ENCODE peak calls at places on chromosomes 3 and 15, in six cellular contexts. U is effector CD4-positive, alpha-beta T cell; G is SK-N-DZ; R is activated gamma-delta T cell treated with Interleukin-2 at 50 U/mL for 16 hours; I is GM10248; D is NCI-H2081. N is an unnamed sample.

GRCh38 chr3:159817571-159817970 is 171.1 kb upstream of the IL12A start:
- DNase-seq in U (no peak), D (no peak), G (no peak), I (no peak), R (no peak), N (no peak)

GRCh38 chr15:60972301-60972700 is 256.8 kb downstream of the RORA start:
- DNase-seq in D (no peak), R (no peak), I (no peak), U (no peak), G (no peak), N (no peak)

GRCh38 chr3:195522254-195523023 is 20.7 kb downstream of the PPP1R2 start:
- DNase-seq in I (peak), R (peak), U (peak), D (peak), G (peak), N (peak)

GRCh38 chr3:109234300-109234699 is 82.0 kb downstream of the DPPA2 start:
- DNase-seq in I (no peak), R (no peak), D (no peak), U (no peak), G (peak), N (no peak)

GRCh38 chr3:69141313-69141712 is 18.9 kb upstream of the LMOD3 start:
- DNase-seq in I (no peak), D (no peak), R (no peak), G (no peak), U (no peak), N (no peak)

GRCh38 chr3:127549826-127550487 is 40.6 kb downstream of the TPRA1 start:
- DNase-seq in R (no peak), I (no peak), G (no peak), D (no peak), U (no peak), N (no peak)

GRCh38 chr3:197368821-197369220 is 70.4 kb upstream of the DLG1 start:
- DNase-seq in I (no peak), G (no peak), R (no peak), U (no peak), D (no peak), N (no peak)

GRCh38 chr15:76196949-76197315 is 114.3 kb downstream of the ETFA start:
- DNase-seq in G (no peak), D (no peak), U (no peak), I (no peak), R (no peak), N (no peak)

GRCh38 chr3:168249539-168250414 is 154.1 kb upstream of the GOLIM4 start:
- DNase-seq in D (peak), U (no peak), G (peak), R (no peak), I (peak), N (no peak)

GRCh38 chr3:43015572-43016512 is 36.7 kb downstream of the GASK1A start:
- DNase-seq in I (no peak), R (no peak), G (no peak), U (no peak), D (no peak), N (no peak)

GRCh38 chr3:170953736-170954135 is 45.3 kb upstream of the EIF5A2 start:
- DNase-seq in D (no peak), G (no peak), R (no peak), U (no peak), I (no peak), N (no peak)

GRCh38 chr3:151283907-151284461 is 5.6 kb upstream of the P2RY14 start:
- DNase-seq in R (no peak), G (no peak), U (no peak), D (no peak), I (no peak), N (no peak)

GRCh38 chr15:64464271-64465005 is 4.1 kb downstream of the ZNF609 start:
- DNase-seq in U (no peak), R (peak), D (peak), I (no peak), G (no peak), N (no peak)

GRCh38 chr3:119352863-119353527 is 58.8 kb downstream of the ARHGAP31 start:
- DNase-seq in I (no peak), R (no peak), G (peak), D (no peak), U (no peak), N (peak)

GRCh38 chr3:185328324-185329004 is 34.5 kb upstream of the MAP3K13 start:
- DNase-seq in U (no peak), G (no peak), R (no peak), D (no peak), I (no peak), N (no peak)

GRCh38 chr3:159273608-159274007 is 471.8 kb downstream of the MFSD1 start:
- DNase-seq in U (no peak), I (no peak), R (no peak), D (no peak), G (peak), N (no peak)

GRCh38 chr15:65829150-65829764 is 37.2 kb upstream of the DENND4A start:
- DNase-seq in D (peak), R (peak), I (peak), G (peak), U (peak), N (peak)

GRCh38 chr15:68650901-68651709 is 72.3 kb downstream of the CORO2B start:
- DNase-seq in I (peak), D (no peak), G (no peak), R (peak), U (peak), N (peak)

GRCh38 chr15:91289324-91289723 is 189.3 kb downstream of the SV2B start:
- DNase-seq in I (no peak), R (no peak), U (no peak), D (no peak), G (peak), N (no peak)

GRCh38 chr15:76961277-76962010 is 29.9 kb downstream of the RCN2 start:
- DNase-seq in D (no peak), I (no peak), R (no peak), U (no peak), G (no peak), N (no peak)

GRCh38 chr3:180743813-180744212 is 64.5 kb upstream of the CCDC39 start:
- DNase-seq in D (no peak), I (no peak), G (no peak), U (no peak), R (no peak), N (no peak)

GRCh38 chr3:143657391-143657790 is 190.9 kb downstream of the SLC9A9 start:
- DNase-seq in D (no peak), I (no peak), G (no peak), R (no peak), U (no peak), N (no peak)

GRCh38 chr3:159783780-159784747 is 204.6 kb upstream of the IL12A start:
- DNase-seq in I (no peak), R (no peak), U (no peak), D (no peak), G (no peak), N (no peak)

GRCh38 chr3:46930176-46930944 is 46.2 kb downstream of the CCDC12 start:
- DNase-seq in D (no peak), G (no peak), I (no peak), U (no peak), R (no peak), N (no peak)

GRCh38 chr3:195893516-195893915 is 14.8 kb downstream of the TNK2 start:
- DNase-seq in G (no peak), D (peak), I (no peak), U (no peak), R (no peak), N (no peak)

GRCh38 chr3:122689587-122689986 is 8.9 kb downstream of the PARP14 start:
- DNase-seq in I (no peak), D (no peak), G (peak), U (no peak), R (no peak), N (no peak)